ENCODE peak calls at places on chromosome 6, in seven cellular contexts. V is stimulated activated CD4-positive, alpha-beta T cell treated with anti-CD3 and anti-CD28 coated beads, Interleukin-15, amount 100 ng/mL, for 48 hours; P is HCT116; I is activated CD4-positive, alpha-beta T cell treated with anti-CD3 and anti-CD28 coated beads, Interleukin-2, amount 50 U/mL, for 1 hour; S is sciatic nerve; M is AML-193; O is NCI-H1417. F is an unnamed sample.

GRCh38 chr6:101226677-101227135 is 166.8 kb upstream of the GRIK2 start:
- DNase-seq in O (no peak), I (no peak), S (no peak), P (peak; percentile 32), M (no peak), V (no peak), F (peak; percentile 7)

GRCh38 chr6:153511896-153512496 is 380.9 kb upstream of the RGS17 start:
- DNase-seq in P (peak; percentile 8), S (no peak), I (no peak), M (peak; percentile 60), V (no peak), O (peak; percentile 8), F (peak; percentile 2)

GRCh38 chr6:38283734-38284362 is 355.9 kb downstream of the BTBD9 start:
- DNase-seq in I (no peak), O (no peak), M (no peak), S (no peak), P (peak; percentile 85), V (no peak), F (no peak)

GRCh38 chr6:51855310-51856082 is 231.9 kb downstream of the PKHD1 start:
- DNase-seq in M (peak; percentile 71), V (peak; percentile 3), O (peak; percentile 48), S (no peak), P (peak; percentile 41), I (no peak), F (peak; percentile 1)

GRCh38 chr6:21277601-21278043 is 315.9 kb upstream of the SOX4 start:
- DNase-seq in M (no peak), P (peak; percentile 7), V (no peak), I (no peak), S (no peak), O (no peak), F (no peak)

GRCh38 chr6:11374036-11375010 is 141.9 kb upstream of the NEDD9 start:
- DNase-seq in I (no peak), P (no peak), S (no peak), O (no peak), V (no peak), M (no peak), F (no peak)

GRCh38 chr6:135451617-135452190 is 45.8 kb downstream of the AHI1 start:
- DNase-seq in S (no peak), O (peak; percentile 17), V (no peak), M (peak; percentile 66), P (peak; percentile 22), I (no peak), F (peak; percentile 36)

GRCh38 chr6:108771421-108771820 is 76.8 kb upstream of the ARMC2 start:
- DNase-seq in P (no peak), M (no peak), I (no peak), S (no peak), V (no peak), O (no peak), F (no peak)

GRCh38 chr6:39254999-39255535 is 25.8 kb upstream of the KCNK5 start:
- DNase-seq in I (no peak), P (no peak), S (no peak), V (no peak), M (no peak), O (no peak), F (no peak)

GRCh38 chr6:71473908-71474307 is 185.3 kb downstream of the OGFRL1 start:
- DNase-seq in P (no peak), O (no peak), S (no peak), I (no peak), V (no peak), M (no peak), F (no peak)

GRCh38 chr6:3908961-3909360 is 59.8 kb downstream of the FAM50B start:
- DNase-seq in M (no peak), P (no peak), O (no peak), I (no peak), V (no peak), S (no peak), F (no peak)

GRCh38 chr6:157493576-157493975 is 112.6 kb downstream of the ZDHHC14 start:
- DNase-seq in M (no peak), P (no peak), S (no peak), V (no peak), O (no peak), I (no peak), F (no peak)

GRCh38 chr6:10532392-10532791 is 11.2 kb downstream of the GCNT2 start:
- DNase-seq in S (no peak), P (no peak), M (no peak), O (no peak), I (no peak), V (no peak), F (no peak)

GRCh38 chr6:80376411-80376810 is 269.9 kb downstream of the BCKDHB start:
- DNase-seq in I (no peak), M (no peak), V (no peak), O (no peak), P (no peak), S (no peak), F (no peak)

GRCh38 chr6:53982361-53983050 is 128.7 kb upstream of the MLIP start:
- DNase-seq in O (no peak), P (no peak), V (no peak), M (no peak), I (no peak), S (no peak), F (no peak)

GRCh38 chr6:104887350-104887749 is 27.6 kb upstream of the HACE1 start:
- DNase-seq in M (peak; percentile 13), P (no peak), S (no peak), I (no peak), O (no peak), V (no peak), F (no peak)

GRCh38 chr6:52144196-52145076 is 41.7 kb upstream of the IL17A start:
- DNase-seq in M (no peak), P (no peak), I (no peak), V (no peak), S (no peak), O (no peak), F (no peak)

GRCh38 chr6:67541591-67541990 is 1093.5 kb upstream of the ADGRB3 start:
- DNase-seq in M (no peak), O (no peak), I (no peak), P (no peak), S (no peak), V (no peak), F (no peak)

GRCh38 chr6:35710241-35710847 is 21.6 kb upstream of the FKBP5 start:
- DNase-seq in P (no peak), M (no peak), S (peak; percentile 2), V (no peak), O (no peak), I (no peak), F (no peak)

GRCh38 chr6:56091159-56091869 is 156.1 kb downstream of the COL21A1 start:
- DNase-seq in S (no peak), V (no peak), M (peak; percentile 76), I (no peak), P (peak; percentile 26), O (peak; percentile 33), F (no peak)

GRCh38 chr6:7050911-7051779 is 56.6 kb upstream of the RREB1 start:
- DNase-seq in M (no peak), S (peak; percentile 65), V (no peak), I (peak; percentile 36), O (peak; percentile 62), P (no peak), F (no peak)

GRCh38 chr6:165571721-165572132 is 91.3 kb downstream of the PDE10A start:
- DNase-seq in O (no peak), S (no peak), V (no peak), M (no peak), P (no peak), I (no peak), F (no peak)

GRCh38 chr6:106446287-106446885 is 85.9 kb downstream of the CRYBG1 start:
- DNase-seq in S (no peak), M (peak; percentile 72), P (no peak), O (peak; percentile 30), I (no peak), V (no peak), F (no peak)

GRCh38 chr6:140537211-140537610 is 1162.8 kb upstream of the CITED2 start:
- DNase-seq in I (no peak), S (no peak), V (no peak), M (no peak), O (no peak), P (no peak), F (no peak)

GRCh38 chr6:143405381-143406154 is 44.9 kb downstream of the ADAT2 start:
- DNase-seq in P (no peak), I (no peak), O (no peak), V (no peak), M (no peak), S (no peak), F (no peak)

GRCh38 chr6:107114872-107115694 is at the start of gene BEND3:
- DNase-seq in O (peak; percentile 81), M (peak; percentile 10), S (peak; percentile 63), V (no peak), I (peak; percentile 40), P (no peak), F (peak; percentile 34)

GRCh38 chr6:52634211-52634610 is 36.7 kb upstream of the TMEM14A start:
- DNase-seq in M (no peak), V (no peak), I (no peak), S (no peak), P (no peak), O (no peak), F (no peak)

GRCh38 chr6:1499798-1500197 is 109.9 kb upstream of the FOXC1 start:
- DNase-seq in V (no peak), M (no peak), I (no peak), O (no peak), P (no peak), S (no peak), F (no peak)

GRCh38 chr6:122620902-122621301 is 10.7 kb downstream of the PKIB start:
- DNase-seq in S (no peak), O (peak; percentile 25), V (no peak), I (no peak), P (peak; percentile 34), M (no peak), F (peak; percentile 67)

GRCh38 chr6:136415351-136416005 is 125.8 kb upstream of the BCLAF1 start:
- DNase-seq in P (no peak), O (no peak), V (no peak), I (no peak), M (peak; percentile 77), S (no peak), F (no peak)

GRCh38 chr6:27091661-27092315 is 155.7 kb upstream of the PRSS16 start:
- DNase-seq in M (peak; percentile 44), I (no peak), V (peak; percentile 19), P (peak; percentile 86), O (no peak), S (no peak), F (no peak)

GRCh38 chr6:170188571-170189001 is 102.3 kb downstream of the DLL1 start:
- DNase-seq in O (no peak), I (no peak), S (no peak), P (no peak), V (no peak), M (no peak), F (peak; percentile 93)

GRCh38 chr6:96852605-96853004 is 15.3 kb upstream of the GPR63 start:
- DNase-seq in V (no peak), S (no peak), O (no peak), P (no peak), I (no peak), M (no peak), F (no peak)

GRCh38 chr6:132053523-132053922 is 102.4 kb upstream of the CCN2 start:
- DNase-seq in I (no peak), P (no peak), M (no peak), V (no peak), S (no peak), O (no peak), F (no peak)

GRCh38 chr6:94270040-94270689 is 850.8 kb upstream of the EPHA7 start:
- DNase-seq in O (peak; percentile 49), S (no peak), I (no peak), P (no peak), V (no peak), M (no peak), F (peak; percentile 26)

GRCh38 chr6:140043762-140044378 is 669.4 kb upstream of the CITED2 start:
- DNase-seq in M (peak; percentile 16), O (no peak), I (no peak), P (peak; percentile 43), S (no peak), V (no peak), F (no peak)

GRCh38 chr6:39422273-39422672 is 99.8 kb upstream of the KCNK16 start:
- DNase-seq in I (no peak), M (no peak), S (no peak), P (no peak), V (no peak), O (no peak), F (no peak)